ENCODE peak calls at places on chromosomes 12 and 14, in nine cellular contexts. S, C, J, N, P, L, T, W and X are unnamed samples.

GRCh38 chr12:68978678-68979077 is 45.7 kb upstream of the CPM start:
- DNase-seq in C (no peak), W (no peak), N (no peak), S (no peak), J (no peak), P (no peak), T (no peak), L (no peak), X (no peak)

GRCh38 chr12:108856170-108856427 is 1.3 kb downstream of the SSH1 start:
- DNase-seq in N (no peak), W (no peak), P (no peak), S (no peak), T (no peak), J (peak; percentile 76), C (no peak), L (no peak), X (no peak)

GRCh38 chr14:96027356-96028335 is 11.5 kb upstream of the C14orf132 start:
- DNase-seq in S (no peak), J (no peak), C (no peak), T (no peak), P (no peak), N (no peak), W (no peak), L (no peak), X (no peak)

GRCh38 chr14:34711808-34712712 is 2.3 kb downstream of the CFL2 start:
- DNase-seq in T (no peak), W (no peak), S (no peak), L (no peak), J (no peak), C (no peak), N (no peak), P (no peak), X (no peak)

GRCh38 chr14:89673499-89674225 is 256.6 kb upstream of the FOXN3 start:
- DNase-seq in W (no peak), N (no peak), L (no peak), S (no peak), T (no peak), P (no peak), C (no peak), J (no peak), X (no peak)

GRCh38 chr14:60196291-60196690 is 31.1 kb upstream of the DHRS7 start:
- DNase-seq in P (no peak), S (no peak), J (no peak), C (no peak), N (no peak), W (no peak), T (no peak), L (no peak), X (no peak)

GRCh38 chr12:111766608-111767361 is at the start of gene ALDH2:
- DNase-seq in L (peak; percentile 91), N (no peak), W (peak; percentile 72), T (peak; percentile 74), J (peak; percentile 89), S (no peak), C (peak; percentile 88), P (peak; percentile 83), X (peak; percentile 60)

GRCh38 chr14:98189077-98189476 is 1082.9 kb downstream of the BCL11B start:
- DNase-seq in P (no peak), J (no peak), N (no peak), C (no peak), W (no peak), L (no peak), S (no peak), T (no peak), X (no peak)

GRCh38 chr12:76329163-76329562 is 19.1 kb downstream of the BBS10 start:
- DNase-seq in J (no peak), P (no peak), W (no peak), S (no peak), L (no peak), N (no peak), C (no peak), T (no peak), X (no peak)

GRCh38 chr14:103883263-103883523 is 35.8 kb upstream of the PPP1R13B start:
- DNase-seq in N (no peak), C (no peak), T (no peak), L (no peak), S (no peak), P (no peak), J (no peak), W (no peak), X (no peak)

GRCh38 chr14:77603654-77604270 is 12.7 kb downstream of the SPTLC2 start:
- DNase-seq in L (no peak), P (no peak), N (no peak), T (no peak), C (no peak), W (peak; percentile 24), J (no peak), S (no peak), X (no peak)

GRCh38 chr12:122523846-122524718 is 2.7 kb downstream of the RSRC2 start:
- DNase-seq in N (no peak), S (no peak), C (no peak), T (no peak), L (no peak), W (no peak), P (no peak), J (no peak), X (no peak)
- TF ChIP-seq POLR2AphosphoS5 in N (no peak), S (peak; percentile 53), C (no peak), T (no peak), L (no peak), W (no peak), P (no peak), J (no peak), X (no peak)

GRCh38 chr12:132617822-132618682 is 524 bp upstream of the P2RX2 start:
- DNase-seq in J (no peak), T (no peak), P (no peak), L (no peak), S (no peak), N (no peak), W (no peak), C (peak; percentile 80), X (no peak)

GRCh38 chr12:132618683-132619043 is at the start of gene P2RX2:
- DNase-seq in J (no peak), N (no peak), C (no peak), T (no peak), W (no peak), S (no peak), L (no peak), P (no peak), X (no peak)

GRCh38 chr12:132620893-132621656 is 2.5 kb downstream of the P2RX2 start:
- DNase-seq in N (no peak), P (no peak), L (no peak), J (no peak), S (no peak), W (no peak), T (no peak), C (no peak), X (no peak)

GRCh38 chr12:132620113-132620892 is 1.7 kb downstream of the P2RX2 start:
- DNase-seq in W (no peak), S (no peak), P (no peak), N (no peak), J (no peak), T (no peak), L (no peak), C (no peak), X (no peak)

DNA sequence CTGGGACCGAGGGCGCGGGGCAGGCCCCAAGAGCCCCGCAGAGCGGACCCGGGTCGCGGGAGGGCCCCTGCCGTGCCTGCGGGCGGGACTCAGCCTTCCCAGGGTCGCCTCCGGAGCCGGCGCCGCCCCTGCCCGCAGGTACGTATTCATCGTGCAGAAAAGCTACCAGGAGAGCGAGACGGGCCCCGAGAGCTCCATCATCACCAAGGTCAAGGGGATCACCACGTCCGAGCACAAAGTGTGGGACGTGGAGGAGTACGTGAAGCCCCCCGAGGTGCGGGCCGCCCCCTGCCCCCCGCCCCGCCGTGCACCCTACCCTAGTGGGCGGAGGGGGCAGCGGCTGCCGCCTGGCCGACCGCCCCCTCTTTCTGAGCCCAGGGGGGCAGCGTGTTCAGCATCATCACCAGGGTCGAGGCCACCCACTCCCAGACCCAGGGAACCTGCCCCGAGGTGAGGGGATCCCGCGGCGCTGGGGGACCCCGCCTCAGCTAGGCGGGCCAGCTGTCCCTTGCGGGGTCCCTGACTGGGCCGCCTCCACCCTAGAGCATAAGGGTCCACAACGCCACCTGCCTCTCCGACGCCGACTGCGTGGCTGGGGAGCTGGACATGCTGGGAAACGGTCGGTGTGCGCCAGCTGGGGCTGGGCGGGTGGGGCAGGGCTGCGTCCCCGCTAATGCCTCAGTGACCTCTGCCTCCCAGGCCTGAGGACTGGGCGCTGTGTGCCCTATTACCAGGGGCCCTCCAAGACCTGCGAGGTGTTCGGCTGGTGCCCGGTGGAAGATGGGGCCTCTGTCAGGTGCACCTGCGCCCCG is 931 bp downstream of the P2RX2 start:
- DNase-seq in T (no peak), L (no peak), C (peak; percentile 63), W (no peak), N (no peak), S (no peak), J (no peak), P (no peak), X (no peak)
- TF ChIP-seq POLR2AphosphoS5 in T (no peak), L (no peak), C (peak; percentile 32), W (no peak), N (no peak), S (no peak), J (no peak), P (no peak), X (no peak)

GRCh38 chr14:51939727-51940126 is 49.6 kb upstream of the RTRAF start:
- DNase-seq in W (no peak), J (no peak), S (peak; percentile 37), P (no peak), T (no peak), N (no peak), C (no peak), L (no peak), X (no peak)

GRCh38 chr14:51938137-51938536 is 51.2 kb upstream of the RTRAF start:
- DNase-seq in J (no peak), L (no peak), T (no peak), W (no peak), N (no peak), P (no peak), S (no peak), C (no peak), X (no peak)

GRCh38 chr14:51942971-51943370 is 46.4 kb upstream of the RTRAF start:
- DNase-seq in P (no peak), J (no peak), L (no peak), S (no peak), C (no peak), N (no peak), W (no peak), T (no peak), X (no peak)

GRCh38 chr14:51939211-51939705 is 50.1 kb upstream of the RTRAF start:
- DNase-seq in L (peak; percentile 71), C (no peak), P (no peak), J (no peak), T (no peak), N (no peak), W (no peak), S (no peak), X (no peak)
- TF ChIP-seq POLR2AphosphoS5 in L (peak; percentile 76), C (no peak), P (no peak), J (peak; percentile 8), T (no peak), N (no peak), W (no peak), S (no peak), X (no peak)

DNA sequence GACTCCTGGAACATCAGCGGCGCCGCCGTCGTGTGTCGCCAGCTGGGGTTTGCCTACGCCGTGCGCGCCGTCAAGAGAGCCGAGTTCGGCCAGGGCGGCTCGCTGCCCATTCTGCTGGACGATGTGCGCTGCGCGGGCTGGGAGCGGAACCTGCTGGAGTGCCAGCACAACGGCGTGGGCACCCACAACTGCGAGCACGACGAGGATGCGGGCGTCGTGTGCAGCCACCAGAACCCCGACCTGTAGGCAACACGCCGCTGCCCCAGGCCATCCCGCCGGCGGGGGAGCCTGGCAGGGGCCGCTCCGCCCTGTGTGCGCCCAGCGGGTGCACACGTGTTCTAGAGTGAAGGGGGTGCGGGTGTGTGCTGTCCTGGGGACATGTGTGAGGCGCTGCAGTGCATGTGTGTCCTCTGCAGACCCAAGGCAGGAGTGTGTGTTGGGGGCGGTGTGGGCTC is 8.7 kb upstream of the CYP46A1 start:
- DNase-seq in P (no peak), S (no peak), C (no peak), J (peak; percentile 69), W (no peak), T (no peak), N (no peak), L (peak; percentile 43), X (no peak)
- TF ChIP-seq POLR2AphosphoS5 in P (no peak), S (no peak), C (no peak), J (no peak), W (no peak), T (no peak), N (no peak), L (no peak), X (no peak)